ENCODE peak calls at places on chromosomes 2 and 18, in five cellular contexts. D is body of pancreas, G is tibial artery, K is right cardiac atrium, Q is mesenchymal stem cell. X is an unnamed sample.

GRCh38 chr2:170005702-170006101 is 172.2 kb upstream of the MYO3B start:
- DNase-seq in D (no peak), G (no peak), K (no peak), Q (no peak), X (no peak)

GRCh38 chr2:203484266-203485112 is 50.6 kb downstream of the RAPH1 start:
- DNase-seq in D (peak; percentile 41), G (no peak), K (no peak), Q (peak; percentile 35), X (no peak)

GRCh38 chr2:231181848-231182247 is 16.6 kb upstream of the ARMC9 start:
- DNase-seq in D (peak; percentile 37), G (peak; percentile 92), K (peak; percentile 89), Q (peak; percentile 96), X (no peak)

GRCh38 chr18:77098033-77098432 is 34.5 kb downstream of the MBP start:
- DNase-seq in D (no peak), G (no peak), K (no peak), Q (no peak), X (no peak)

GRCh38 chr2:66048667-66049066 is 386.3 kb upstream of the MEIS1 start:
- DNase-seq in D (no peak), G (no peak), K (no peak), Q (no peak), X (no peak)

GRCh38 chr2:12120281-12121150 is 374.1 kb downstream of the LPIN1 start:
- DNase-seq in D (no peak), G (no peak), K (no peak), Q (peak; percentile 64), X (no peak)

GRCh38 chr2:128715360-128715759 is 396.7 kb upstream of the HS6ST1 start:
- DNase-seq in D (no peak), G (no peak), K (no peak), Q (no peak), X (no peak)

GRCh38 chr18:55524353-55525123 is 63.5 kb downstream of the TCF4 start:
- DNase-seq in D (no peak), G (no peak), K (no peak), Q (no peak), X (no peak)

GRCh38 chr2:20067992-20068727 is 16.7 kb upstream of the LAPTM4A start:
- DNase-seq in D (no peak), G (no peak), K (no peak), Q (peak; percentile 84), X (no peak)

GRCh38 chr2:14288016-14288415 is 344.5 kb upstream of the LRATD1 start:
- DNase-seq in D (no peak), G (no peak), K (no peak), Q (no peak), X (no peak)

GRCh38 chr2:179311071-179311470 is 46.4 kb upstream of the SESTD1 start:
- DNase-seq in D (no peak), G (no peak), K (peak; percentile 45), Q (no peak), X (no peak)

GRCh38 chr2:163345795-163346573 is 389.8 kb downstream of the FIGN start:
- DNase-seq in D (no peak), G (no peak), K (no peak), Q (peak; percentile 72), X (no peak)

GRCh38 chr2:72934683-72935610 is 17.6 kb downstream of the EMX1 start:
- DNase-seq in D (peak; percentile 66), G (no peak), K (peak; percentile 18), Q (no peak), X (no peak)

GRCh38 chr2:231684314-231685223 is 23.8 kb upstream of the PTMA start:
- DNase-seq in D (peak; percentile 70), G (no peak), K (peak; percentile 84), Q (no peak), X (peak; percentile 73)

GRCh38 chr2:13052547-13052946 is 335.8 kb downstream of the TRIB2 start:
- DNase-seq in D (no peak), G (no peak), K (no peak), Q (no peak), X (no peak)

GRCh38 chr2:192194866-192195547 is at the start of gene TMEFF2:
- DNase-seq in D (peak; percentile 39), G (peak; percentile 66), K (peak; percentile 93), Q (peak; percentile 58), X (peak; percentile 93)

GRCh38 chr2:37916512-37917082 is 8.5 kb upstream of the RMDN2 start:
- DNase-seq in D (peak; percentile 39), G (peak; percentile 75), K (peak; percentile 83), Q (no peak), X (no peak)

GRCh38 chr2:3041841-3042600 is 335.6 kb downstream of the EIPR1 start:
- DNase-seq in D (peak; percentile 90), G (no peak), K (peak; percentile 71), Q (no peak), X (no peak)

GRCh38 chr2:11347403-11347965 is 3.0 kb upstream of the ROCK2 start:
- DNase-seq in D (no peak), G (no peak), K (no peak), Q (no peak), X (no peak)

GRCh38 chr2:120826260-120826648 is 90.6 kb downstream of the GLI2 start:
- DNase-seq in D (no peak), G (no peak), K (no peak), Q (no peak), X (no peak)

GRCh38 chr2:127160676-127161075 is 53.7 kb upstream of the BIN1 start:
- DNase-seq in D (no peak), G (no peak), K (no peak), Q (no peak), X (no peak)

GRCh38 chr2:218367415-218368149 is 10.9 kb downstream of the CATIP start:
- DNase-seq in D (peak; percentile 89), G (peak; percentile 94), K (peak; percentile 97), Q (peak; percentile 83), X (peak; percentile 29)

GRCh38 chr2:8541223-8541622 is 140.6 kb upstream of the ID2 start:
- DNase-seq in D (no peak), G (peak; percentile 34), K (peak; percentile 36), Q (no peak), X (no peak)

GRCh38 chr2:239365071-239365781 is 35.6 kb downstream of the HDAC4 start:
- DNase-seq in D (no peak), G (no peak), K (no peak), Q (no peak), X (no peak)

GRCh38 chr2:182379235-182379634 is 47.6 kb downstream of the PDE1A start:
- DNase-seq in D (peak; percentile 12), G (no peak), K (no peak), Q (peak; percentile 52), X (no peak)

GRCh38 chr2:50116096-50116495 is 915.8 kb downstream of the NRXN1 start:
- DNase-seq in D (no peak), G (no peak), K (no peak), Q (no peak), X (no peak)

GRCh38 chr2:147297820-147298219 is 547.0 kb upstream of the ACVR2A start:
- DNase-seq in D (no peak), G (no peak), K (no peak), Q (no peak), X (no peak)

GRCh38 chr2:235860111-235860510 is 308.1 kb downstream of the GBX2 start:
- DNase-seq in D (no peak), G (no peak), K (no peak), Q (no peak), X (no peak)

GRCh38 chr2:231617059-231617926 is 24.6 kb downstream of the TEX44 start:
- DNase-seq in D (no peak), G (no peak), K (no peak), Q (no peak), X (no peak)

GRCh38 chr2:19403785-19404184 is 45.4 kb upstream of the OSR1 start:
- DNase-seq in D (no peak), G (no peak), K (no peak), Q (no peak), X (no peak)

GRCh38 chr18:65938592-65939372 is 188.0 kb downstream of the CDH7 start:
- DNase-seq in D (peak; percentile 50), G (no peak), K (no peak), Q (peak; percentile 18), X (no peak)

GRCh38 chr2:52428224-52428623 is 1339.4 kb upstream of the CHAC2 start:
- DNase-seq in D (no peak), G (no peak), K (no peak), Q (no peak), X (no peak)

GRCh38 chr2:54353216-54353615 is 97.2 kb upstream of the TSPYL6 start:
- DNase-seq in D (no peak), G (no peak), K (no peak), Q (peak; percentile 18), X (no peak)

GRCh38 chr2:147487286-147487979 is 357.4 kb upstream of the ACVR2A start:
- DNase-seq in D (no peak), G (no peak), K (no peak), Q (no peak), X (no peak)

GRCh38 chr2:236826727-236827126 is 257.1 kb downstream of the ACKR3 start:
- DNase-seq in D (no peak), G (peak; percentile 16), K (no peak), Q (no peak), X (no peak)

GRCh38 chr2:114057638-114058037 is 167.7 kb downstream of the ACTR3 start:
- DNase-seq in D (no peak), G (no peak), K (no peak), Q (no peak), X (no peak)

GRCh38 chr2:205687018-205687956 is 5.0 kb downstream of the NRP2 start:
- DNase-seq in D (no peak), G (no peak), K (no peak), Q (peak; percentile 23), X (no peak)
- H3K27ac ChIP-seq in D (no peak overlapping the region), G (no peak overlapping the region), K (no peak overlapping the region), Q (peak overlapping the region; percentile 67), X (peak overlapping the region; percentile 24)

GRCh38 chr2:241159116-241159515 is 8.8 kb downstream of the PPP1R7 start:
- DNase-seq in D (no peak), G (no peak), K (no peak), Q (no peak), X (no peak)

GRCh38 chr2:241156997-241157441 is 6.8 kb downstream of the PPP1R7 start:
- DNase-seq in D (no peak), G (no peak), K (no peak), Q (no peak), X (no peak)

GRCh38 chr2:241155936-241156335 is 5.7 kb downstream of the PPP1R7 start:
- DNase-seq in D (no peak), G (no peak), K (no peak), Q (no peak), X (no peak)

GRCh38 chr2:241158546-241158900 is 8.3 kb downstream of the PPP1R7 start:
- DNase-seq in D (no peak), G (no peak), K (no peak), Q (no peak), X (no peak)

GRCh38 chr2:241157841-241158545 is 7.7 kb downstream of the PPP1R7 start:
- DNase-seq in D (no peak), G (no peak), K (no peak), Q (peak; percentile 20), X (no peak)
- H3K27ac ChIP-seq in D (no peak overlapping the region), G (no peak overlapping the region), K (no peak overlapping the region), Q (no peak overlapping the region), X (peak overlapping the region; percentile 85)

GRCh38 chr2:190717306-190717705 is 68.4 kb downstream of the NAB1 start:
- DNase-seq in D (no peak), G (no peak), K (no peak), Q (no peak), X (no peak)
- H3K27ac ChIP-seq in D (no peak overlapping the region), G (no peak overlapping the region), K (no peak overlapping the region), Q (no peak overlapping the region), X (no peak overlapping the region)

GRCh38 chr18:12880532-12880892 is 3.5 kb downstream of the PTPN2 start:
- DNase-seq in D (no peak), G (no peak), K (no peak), Q (no peak), X (no peak)
- H3K27ac ChIP-seq in D (no peak overlapping the region), G (no peak overlapping the region), K (no peak overlapping the region), Q (no peak overlapping the region), X (no peak overlapping the region)

X was measured in caudate nucleus.